ENCODE peak calls at places on chromosomes 7 and 10, in six cellular contexts. T is astrocyte of the spinal cord, L is brain microvascular endothelial cell, A is GM12865, R is lower lobe of right lung, N is astrocyte. Z is an unnamed sample.

GRCh38 chr10:96448021-96448457 is 65.7 kb downstream of the TLL2 start:
- DNase-seq in N (no peak), R (no peak), A (peak), T (peak), L (no peak), Z (no peak)

GRCh38 chr7:142626420-142627035 is 122.7 kb upstream of the PRSS1 start:
- DNase-seq in L (peak), N (no peak), R (no peak), A (peak), T (no peak), Z (peak)

GRCh38 chr10:86300399-86300925 is 66.1 kb downstream of the GRID1 start:
- DNase-seq in T (no peak), A (no peak), R (no peak), N (no peak), L (no peak), Z (no peak)

GRCh38 chr7:116671681-116672595 is at the start of gene MET:
- DNase-seq in A (peak), L (peak), N (peak), T (peak), R (peak), Z (peak)

GRCh38 chr10:79329529-79329928 is 17.7 kb upstream of the PPIF start:
- DNase-seq in L (no peak), T (no peak), R (peak), A (no peak), N (no peak), Z (no peak)

GRCh38 chr10:24241536-24241935 is 32.6 kb downstream of the KIAA1217 start:
- DNase-seq in A (no peak), R (no peak), N (no peak), T (no peak), L (no peak), Z (no peak)

GRCh38 chr10:91700788-91701444 is 68.0 kb upstream of the PPP1R3C start:
- DNase-seq in R (no peak), T (peak), N (peak), A (no peak), L (peak), Z (no peak)

GRCh38 chr7:75669579-75669978 is 69.2 kb downstream of the HIP1 start:
- DNase-seq in T (no peak), N (no peak), R (no peak), L (no peak), A (no peak), Z (no peak)

GRCh38 chr10:127935115-127935561 is 28.2 kb downstream of the PTPRE start:
- DNase-seq in N (peak), A (no peak), R (no peak), T (peak), L (no peak), Z (no peak)

GRCh38 chr7:127833641-127834040 is 181.6 kb downstream of the SND1 start:
- DNase-seq in N (no peak), A (no peak), T (no peak), R (no peak), L (no peak), Z (no peak)

GRCh38 chr10:23994459-23995046 is 214.4 kb upstream of the KIAA1217 start:
- DNase-seq in A (peak), R (peak), N (peak), L (peak), T (peak), Z (peak)

GRCh38 chr7:47819054-47819920 is 129.0 kb downstream of the PKD1L1 start:
- DNase-seq in A (peak), T (peak), R (peak), L (peak), N (peak), Z (peak)

GRCh38 chr7:111107989-111108388 is 17.1 kb downstream of the LRRN3 start:
- DNase-seq in A (no peak), N (no peak), T (no peak), L (no peak), R (no peak), Z (no peak)

GRCh38 chr7:30471205-30471604 is 7.4 kb downstream of the NOD1 start:
- DNase-seq in R (no peak), N (peak), T (no peak), L (no peak), A (no peak), Z (no peak)

GRCh38 chr10:31278279-31278941 is 40.6 kb upstream of the ZEB1 start:
- DNase-seq in A (no peak), T (no peak), L (no peak), R (no peak), N (no peak), Z (no peak)

GRCh38 chr7:42143605-42144252 is 93.3 kb downstream of the GLI3 start:
- DNase-seq in A (no peak), N (peak), L (peak), R (no peak), T (peak), Z (no peak)

GRCh38 chr10:47176903-47177860 is 122.8 kb upstream of the GDF10 start:
- DNase-seq in T (no peak), A (no peak), R (no peak), N (peak), L (peak), Z (no peak)

GRCh38 chr7:81232084-81232799 is 313.4 kb upstream of the SEMA3C start:
- DNase-seq in T (no peak), N (no peak), L (no peak), R (no peak), A (no peak), Z (no peak)

GRCh38 chr7:129271500-129272355 is 46.9 kb downstream of the AHCYL2 start:
- DNase-seq in L (peak), R (no peak), T (peak), N (peak), A (peak), Z (peak)

GRCh38 chr10:63416376-63416775 is 49.4 kb downstream of the JMJD1C start:
- DNase-seq in T (no peak), L (no peak), A (no peak), N (no peak), R (no peak), Z (no peak)

GRCh38 chr10:63423489-63423888 is 42.3 kb downstream of the JMJD1C start:
- DNase-seq in N (no peak), R (no peak), T (no peak), A (no peak), L (no peak), Z (no peak)

GRCh38 chr10:63425512-63425911 is 40.3 kb downstream of the JMJD1C start:
- DNase-seq in N (no peak), A (no peak), T (no peak), R (no peak), L (no peak), Z (no peak)

GRCh38 chr10:63424576-63424975 is 41.2 kb downstream of the JMJD1C start:
- DNase-seq in L (no peak), R (no peak), T (no peak), N (no peak), A (no peak), Z (no peak)

DNA sequence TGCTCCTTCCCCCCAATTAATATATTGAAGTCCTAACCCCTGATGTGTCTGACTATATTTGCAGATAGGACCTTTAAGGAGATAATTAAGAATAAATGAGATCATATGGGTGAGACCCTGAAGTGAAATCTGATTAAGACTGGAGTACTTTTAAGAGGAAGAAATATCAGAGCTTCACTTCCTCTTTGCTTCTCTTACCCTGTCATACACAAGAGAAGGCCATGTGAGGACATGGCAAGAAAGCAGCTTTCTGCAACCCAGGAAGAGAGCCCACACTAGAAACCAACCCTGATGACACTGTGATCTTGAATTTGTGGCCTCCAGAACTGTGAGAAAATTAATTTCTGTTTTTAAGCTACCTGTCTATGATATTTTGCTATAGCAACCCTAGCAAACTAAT is 44.2 kb downstream of the JMJD1C start:
- DNase-seq in N (no peak), R (no peak), A (peak), L (no peak), T (no peak), Z (peak)
- H3K4me3 ChIP-seq in N (no peak), R (no peak), A (no peak), L (no peak), T (no peak), Z (no peak)

GRCh38 chr10:80457554-80458262 is 3.6 kb downstream of the TSPAN14 start:
- DNase-seq in A (no peak), N (no peak), R (no peak), L (no peak), T (no peak), Z (no peak)
- TF ChIP-seq CTCF in A (no peak), N (no peak), R (no peak), L (peak), T (no peak), Z (peak)

DNA sequence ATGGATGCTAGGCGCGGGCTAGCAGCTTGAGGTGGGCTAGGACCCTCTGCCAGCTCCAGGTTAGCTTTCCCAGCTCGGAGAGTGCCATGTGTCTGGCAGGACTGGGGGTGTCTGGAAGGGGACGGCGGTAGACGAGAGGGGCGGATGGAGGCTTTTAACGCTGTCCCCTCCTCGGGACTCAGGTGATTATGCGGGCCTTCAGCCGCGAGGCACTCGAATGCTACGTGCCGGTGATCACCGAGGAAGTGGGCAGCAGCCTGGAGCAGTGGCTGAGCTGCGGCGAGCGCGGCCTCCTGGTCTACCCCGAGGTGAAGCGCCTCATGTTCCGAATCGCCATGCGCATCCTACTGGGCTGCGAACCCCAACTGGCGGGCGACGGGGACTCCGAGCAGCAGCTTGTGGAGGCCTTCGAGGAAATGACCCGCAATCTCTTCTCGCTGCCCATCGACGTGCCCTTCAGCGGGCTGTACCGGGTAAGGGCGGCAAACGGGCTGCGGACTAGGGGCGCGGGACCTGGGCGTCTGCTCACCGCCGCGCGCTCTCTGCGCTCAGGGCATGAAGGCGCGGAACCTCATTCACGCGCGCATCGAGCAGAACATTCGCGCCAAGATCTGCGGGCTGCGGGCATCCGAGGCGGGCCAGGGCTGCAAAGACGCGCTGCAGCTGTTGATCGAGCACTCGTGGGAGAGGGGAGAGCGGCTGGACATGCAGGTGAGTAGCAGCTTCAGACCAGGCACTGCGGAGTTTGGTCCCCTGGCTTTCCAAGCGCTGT is 1.1 kb downstream of the CYP26A1 start:
- DNase-seq in R (no peak), L (no peak), A (no peak), T (no peak), N (no peak), Z (no peak)
- H3K4me3 ChIP-seq in R (peak), L (no peak), A (no peak), T (no peak), N (no peak), Z (no peak)

GRCh38 chr7:28988091-28988490 is 30.0 kb upstream of the TRIL start:
- DNase-seq in R (no peak), T (no peak), L (no peak), N (no peak), A (no peak), Z (no peak)

GRCh38 chr7:28988818-28989595 is 30.9 kb upstream of the TRIL start:
- DNase-seq in L (peak), N (peak), A (no peak), R (no peak), T (peak), Z (no peak)

GRCh38 chr7:28990200-28990960 is 32.2 kb upstream of the TRIL start:
- DNase-seq in N (peak), R (no peak), L (peak), T (no peak), A (no peak), Z (no peak)

GRCh38 chr7:28986723-28987122 is 28.6 kb upstream of the TRIL start:
- DNase-seq in T (peak), L (no peak), R (no peak), A (no peak), N (peak), Z (no peak)

GRCh38 chr7:28989596-28989980 is 31.5 kb upstream of the TRIL start:
- DNase-seq in R (no peak), A (no peak), N (no peak), L (no peak), T (no peak), Z (no peak)
- TF ChIP-seq CTCF in R (no peak), A (no peak), N (no peak), L (no peak), T (no peak), Z (no peak)